ENCODE peak calls at places on chromosomes 6 and 20, in six cellular contexts. V is GM19239, C is germinal center, T is A172, N is H9, F is cardiac muscle cell. Z is an unnamed sample.

GRCh38 chr6:106759112-106759511 is 129.7 kb downstream of the QRSL1 start:
- DNase-seq in V (no peak), C (no peak), T (no peak), N (no peak), F (no peak), Z (no peak)

GRCh38 chr6:106275692-106276091 is 49.9 kb downstream of the ATG5 start:
- DNase-seq in V (no peak), C (no peak), T (peak; percentile 31), N (no peak), F (no peak), Z (no peak)

GRCh38 chr6:47135772-47136171 is 93.6 kb upstream of the ADGRF1 start:
- DNase-seq in V (no peak), C (no peak), T (peak; percentile 83), N (no peak), F (no peak), Z (no peak)

GRCh38 chr6:18323935-18324707 is 59.8 kb upstream of the DEK start:
- DNase-seq in V (peak; percentile 30), C (peak; percentile 68), T (peak; percentile 48), N (no peak), F (peak; percentile 72), Z (no peak)

GRCh38 chr20:60210779-60211617 is 252.8 kb downstream of the CDH26 start:
- DNase-seq in V (peak; percentile 34), C (peak; percentile 27), T (peak; percentile 38), N (peak; percentile 78), F (peak; percentile 72), Z (peak; percentile 6)

GRCh38 chr20:36394340-36394965 is 88.3 kb downstream of the DLGAP4 start:
- DNase-seq in V (no peak), C (no peak), T (no peak), N (no peak), F (no peak), Z (no peak)

GRCh38 chr6:75262716-75263463 is 19.3 kb upstream of the COX7A2 start:
- DNase-seq in V (no peak), C (no peak), T (no peak), N (no peak), F (no peak), Z (no peak)

GRCh38 chr20:10919549-10920140 is 245.8 kb upstream of the JAG1 start:
- DNase-seq in V (no peak), C (no peak), T (peak; percentile 71), N (no peak), F (no peak), Z (no peak)

GRCh38 chr6:135170849-135171248 is 10.3 kb upstream of the MYB start:
- DNase-seq in V (no peak), C (no peak), T (no peak), N (no peak), F (no peak), Z (no peak)

GRCh38 chr20:26135325-26136110 is 438.9 kb upstream of the ZNF337 start:
- DNase-seq in V (no peak), C (no peak), T (no peak), N (no peak), F (no peak), Z (no peak)

GRCh38 chr6:47180633-47181032 is 129.1 kb downstream of the TNFRSF21 start:
- DNase-seq in V (no peak), C (no peak), T (peak; percentile 50), N (peak; percentile 31), F (no peak), Z (no peak)

GRCh38 chr20:31537116-31537858 is 23.0 kb downstream of the HM13 start:
- DNase-seq in V (no peak), C (no peak), T (no peak), N (no peak), F (no peak), Z (no peak)

GRCh38 chr6:73156793-73157767 is 68.2 kb downstream of the KHDC1L start:
- DNase-seq in V (no peak), C (no peak), T (no peak), N (no peak), F (no peak), Z (no peak)

GRCh38 chr6:24215068-24215467 is 89.1 kb downstream of the NRSN1 start:
- DNase-seq in V (no peak), C (no peak), T (no peak), N (no peak), F (no peak), Z (no peak)

GRCh38 chr20:6829510-6830116 is 62.1 kb downstream of the BMP2 start:
- DNase-seq in V (no peak), C (no peak), T (no peak), N (no peak), F (no peak), Z (no peak)

GRCh38 chr6:117494694-117495318 is 12.3 kb downstream of the DCBLD1 start:
- DNase-seq in V (no peak), C (no peak), T (no peak), N (no peak), F (no peak), Z (no peak)

GRCh38 chr6:147392917-147393625 is 115.4 kb upstream of the SAMD5 start:
- DNase-seq in V (no peak), C (no peak), T (no peak), N (no peak), F (no peak), Z (no peak)

GRCh38 chr6:80543598-80544181 is 437.2 kb downstream of the BCKDHB start:
- DNase-seq in V (no peak), C (no peak), T (peak; percentile 65), N (no peak), F (no peak), Z (no peak)

GRCh38 chr20:46325788-46326472 is 17.6 kb upstream of the CDH22 start:
- DNase-seq in V (no peak), C (no peak), T (no peak), N (no peak), F (no peak), Z (no peak)

GRCh38 chr20:32189123-32189410 is 18.5 kb downstream of the PLAGL2 start:
- DNase-seq in V (no peak), C (no peak), T (no peak), N (no peak), F (no peak), Z (no peak)

GRCh38 chr20:33995053-33995816 is 1.5 kb downstream of the RALY start:
- DNase-seq in V (no peak), C (no peak), T (no peak), N (no peak), F (no peak), Z (no peak)

GRCh38 chr6:21342496-21342895 is 251.1 kb upstream of the SOX4 start:
- DNase-seq in V (no peak), C (no peak), T (no peak), N (no peak), F (peak; percentile 89), Z (no peak)

GRCh38 chr6:84639396-84639795 is 125.0 kb downstream of the TBX18 start:
- DNase-seq in V (no peak), C (no peak), T (no peak), N (no peak), F (no peak), Z (no peak)

GRCh38 chr6:42963855-42964605 is 3.5 kb downstream of the GNMT start:
- DNase-seq in V (no peak), C (no peak), T (peak; percentile 45), N (peak; percentile 89), F (peak; percentile 68), Z (no peak)

GRCh38 chr20:62516345-62516744 is 40.5 kb upstream of the GATA5 start:
- DNase-seq in V (no peak), C (no peak), T (no peak), N (peak; percentile 71), F (peak; percentile 47), Z (no peak)

GRCh38 chr6:112502348-112503130 is 155.4 kb downstream of the RFPL4B start:
- DNase-seq in V (no peak), C (no peak), T (peak; percentile 12), N (no peak), F (no peak), Z (no peak)

GRCh38 chr6:16742116-16742515 is 19.1 kb downstream of the ATXN1 start:
- DNase-seq in V (no peak), C (no peak), T (no peak), N (no peak), F (no peak), Z (no peak)

GRCh38 chr20:35004749-35005462 is 49.2 kb downstream of the MYH7B start:
- DNase-seq in V (no peak), C (no peak), T (no peak), N (no peak), F (no peak), Z (no peak)

GRCh38 chr20:3218307-3218988 is 9.2 kb downstream of the ITPA start:
- DNase-seq in V (peak; percentile 85), C (peak; percentile 88), T (no peak), N (peak; percentile 88), F (peak; percentile 60), Z (peak; percentile 61)

GRCh38 chr6:14824835-14825223 is 421.0 kb upstream of the JARID2 start:
- DNase-seq in V (no peak), C (no peak), T (no peak), N (no peak), F (no peak), Z (no peak)

GRCh38 chr6:104505838-104506237 is 353.9 kb downstream of the HACE1 start:
- DNase-seq in V (no peak), C (no peak), T (no peak), N (no peak), F (no peak), Z (no peak)

GRCh38 chr6:5214570-5215052 is 46.1 kb downstream of the LYRM4 start:
- DNase-seq in V (no peak), C (peak; percentile 14), T (no peak), N (peak; percentile 78), F (peak; percentile 92), Z (no peak)

GRCh38 chr20:16622501-16622900 is 49.3 kb upstream of the KIF16B start:
- DNase-seq in V (no peak), C (no peak), T (no peak), N (no peak), F (no peak), Z (no peak)

GRCh38 chr6:1418471-1419191 is 29.3 kb downstream of the FOXF2 start:
- DNase-seq in V (no peak), C (no peak), T (no peak), N (no peak), F (no peak), Z (no peak)

GRCh38 chr6:4274382-4275082 is 139.2 kb upstream of the ECI2 start:
- DNase-seq in V (no peak), C (no peak), T (peak; percentile 71), N (no peak), F (peak; percentile 57), Z (no peak)